ENCODE peak calls at places on chromosomes 16 and 17, in ten cellular contexts. One of them, this sample, is unnamed.

GRCh38 chr17:27523712-27524111 is 67.5 kb downstream of the KSR1 start:
- DNase-seq in ELF-1: no peak
- DNase-seq in HEK293T: no peak
- DNase-seq in HFFc6: no peak
- DNase-seq in activated CD4-positive, alpha-beta T cell treated with anti-CD3 and anti-CD28 coated beads, Interleukin-2, amount 50 U/mL, for 48 hours: no peak
- DNase-seq in cardiac muscle cell: no peak
- DNase-seq in HCT116: peak
- DNase-seq in OCI-LY7: no peak
- DNase-seq in NCI-H1930: no peak
- DNase-seq in MV-4-11: no peak
- DNase-seq in this sample: no peak

GRCh38 chr17:81794509-81794908 is 9.4 kb upstream of the GCGR start:
- DNase-seq in ELF-1: peak
- DNase-seq in HEK293T: no peak
- DNase-seq in HFFc6: no peak
- DNase-seq in activated CD4-positive, alpha-beta T cell treated with anti-CD3 and anti-CD28 coated beads, Interleukin-2, amount 50 U/mL, for 48 hours: no peak
- DNase-seq in cardiac muscle cell: peak
- DNase-seq in HCT116: no peak
- DNase-seq in OCI-LY7: no peak
- DNase-seq in NCI-H1930: no peak
- DNase-seq in MV-4-11: peak
- DNase-seq in this sample: peak

GRCh38 chr16:74296465-74297295 is at the start of gene PSMD7:
- DNase-seq in ELF-1: peak
- DNase-seq in HEK293T: peak
- DNase-seq in HFFc6: peak
- DNase-seq in activated CD4-positive, alpha-beta T cell treated with anti-CD3 and anti-CD28 coated beads, Interleukin-2, amount 50 U/mL, for 48 hours: peak
- DNase-seq in cardiac muscle cell: peak
- DNase-seq in HCT116: peak
- DNase-seq in OCI-LY7: peak
- DNase-seq in NCI-H1930: peak
- DNase-seq in MV-4-11: peak
- DNase-seq in this sample: peak

GRCh38 chr17:13626703-13627102 is 25.0 kb upstream of the HS3ST3A1 start:
- DNase-seq in ELF-1: no peak
- DNase-seq in HEK293T: no peak
- DNase-seq in HFFc6: peak
- DNase-seq in activated CD4-positive, alpha-beta T cell treated with anti-CD3 and anti-CD28 coated beads, Interleukin-2, amount 50 U/mL, for 48 hours: no peak
- DNase-seq in cardiac muscle cell: peak
- DNase-seq in HCT116: peak
- DNase-seq in OCI-LY7: no peak
- DNase-seq in NCI-H1930: no peak
- DNase-seq in MV-4-11: no peak
- DNase-seq in this sample: peak

GRCh38 chr17:77465358-77466041 is 324.7 kb downstream of the SEC14L1 start:
- DNase-seq in ELF-1: peak
- DNase-seq in HEK293T: no peak
- DNase-seq in HFFc6: peak
- DNase-seq in activated CD4-positive, alpha-beta T cell treated with anti-CD3 and anti-CD28 coated beads, Interleukin-2, amount 50 U/mL, for 48 hours: peak
- DNase-seq in cardiac muscle cell: peak
- DNase-seq in HCT116: no peak
- DNase-seq in OCI-LY7: peak
- DNase-seq in NCI-H1930: no peak
- DNase-seq in MV-4-11: peak
- DNase-seq in this sample: peak

GRCh38 chr16:71867934-71868333 is 16.0 kb downstream of the ZNF821 start:
- DNase-seq in ELF-1: peak
- DNase-seq in HEK293T: no peak
- DNase-seq in HFFc6: no peak
- DNase-seq in activated CD4-positive, alpha-beta T cell treated with anti-CD3 and anti-CD28 coated beads, Interleukin-2, amount 50 U/mL, for 48 hours: no peak
- DNase-seq in cardiac muscle cell: no peak
- DNase-seq in HCT116: no peak
- DNase-seq in OCI-LY7: no peak
- DNase-seq in NCI-H1930: no peak
- DNase-seq in MV-4-11: no peak
- DNase-seq in this sample: no peak

GRCh38 chr17:82602986-82603385 is 45.3 kb downstream of the WDR45B start:
- DNase-seq in ELF-1: no peak
- DNase-seq in HEK293T: no peak
- DNase-seq in HFFc6: no peak
- DNase-seq in activated CD4-positive, alpha-beta T cell treated with anti-CD3 and anti-CD28 coated beads, Interleukin-2, amount 50 U/mL, for 48 hours: no peak
- DNase-seq in cardiac muscle cell: no peak
- DNase-seq in HCT116: no peak
- DNase-seq in OCI-LY7: no peak
- DNase-seq in NCI-H1930: no peak
- DNase-seq in MV-4-11: no peak
- DNase-seq in this sample: no peak

GRCh38 chr17:59763861-59764260 is 56.4 kb downstream of the VMP1 start:
- DNase-seq in ELF-1: no peak
- DNase-seq in HEK293T: no peak
- DNase-seq in HFFc6: peak
- DNase-seq in activated CD4-positive, alpha-beta T cell treated with anti-CD3 and anti-CD28 coated beads, Interleukin-2, amount 50 U/mL, for 48 hours: no peak
- DNase-seq in cardiac muscle cell: peak
- DNase-seq in HCT116: no peak
- DNase-seq in OCI-LY7: no peak
- DNase-seq in NCI-H1930: no peak
- DNase-seq in MV-4-11: no peak
- DNase-seq in this sample: peak

GRCh38 chr17:83085103-83085502 is 5.7 kb downstream of the METRNL start:
- DNase-seq in ELF-1: peak
- DNase-seq in HEK293T: no peak
- DNase-seq in HFFc6: no peak
- DNase-seq in activated CD4-positive, alpha-beta T cell treated with anti-CD3 and anti-CD28 coated beads, Interleukin-2, amount 50 U/mL, for 48 hours: no peak
- DNase-seq in cardiac muscle cell: no peak
- DNase-seq in HCT116: no peak
- DNase-seq in OCI-LY7: no peak
- DNase-seq in NCI-H1930: no peak
- DNase-seq in MV-4-11: no peak
- DNase-seq in this sample: no peak

GRCh38 chr17:18191071-18191667 is 7.5 kb downstream of the ALKBH5 start:
- DNase-seq in ELF-1: no peak
- DNase-seq in HEK293T: no peak
- DNase-seq in HFFc6: no peak
- DNase-seq in activated CD4-positive, alpha-beta T cell treated with anti-CD3 and anti-CD28 coated beads, Interleukin-2, amount 50 U/mL, for 48 hours: no peak
- DNase-seq in cardiac muscle cell: peak
- DNase-seq in HCT116: no peak
- DNase-seq in OCI-LY7: no peak
- DNase-seq in NCI-H1930: no peak
- DNase-seq in MV-4-11: no peak
- DNase-seq in this sample: no peak

GRCh38 chr17:69390735-69391501 is 23.6 kb upstream of the MAP2K6 start:
- DNase-seq in ELF-1: no peak
- DNase-seq in HEK293T: no peak
- DNase-seq in HFFc6: no peak
- DNase-seq in activated CD4-positive, alpha-beta T cell treated with anti-CD3 and anti-CD28 coated beads, Interleukin-2, amount 50 U/mL, for 48 hours: no peak
- DNase-seq in cardiac muscle cell: no peak
- DNase-seq in HCT116: no peak
- DNase-seq in OCI-LY7: no peak
- DNase-seq in NCI-H1930: no peak
- DNase-seq in MV-4-11: no peak
- DNase-seq in this sample: no peak

GRCh38 chr17:82339634-82340580 is 6.3 kb upstream of the SECTM1 start:
- DNase-seq in ELF-1: no peak
- DNase-seq in HEK293T: no peak
- DNase-seq in HFFc6: no peak
- DNase-seq in activated CD4-positive, alpha-beta T cell treated with anti-CD3 and anti-CD28 coated beads, Interleukin-2, amount 50 U/mL, for 48 hours: no peak
- DNase-seq in cardiac muscle cell: no peak
- DNase-seq in HCT116: no peak
- DNase-seq in OCI-LY7: no peak
- DNase-seq in NCI-H1930: no peak
- DNase-seq in MV-4-11: no peak
- DNase-seq in this sample: no peak

GRCh38 chr16:1309888-1310831 is 724 bp downstream of the UBE2I start:
- DNase-seq in ELF-1: no peak
- DNase-seq in HEK293T: no peak
- DNase-seq in HFFc6: peak
- DNase-seq in activated CD4-positive, alpha-beta T cell treated with anti-CD3 and anti-CD28 coated beads, Interleukin-2, amount 50 U/mL, for 48 hours: peak
- DNase-seq in cardiac muscle cell: peak
- DNase-seq in HCT116: no peak
- DNase-seq in OCI-LY7: peak
- DNase-seq in NCI-H1930: no peak
- DNase-seq in MV-4-11: peak
- DNase-seq in this sample: peak

GRCh38 chr16:27960619-27961295 is 102.8 kb downstream of the GSG1L start:
- DNase-seq in ELF-1: no peak
- DNase-seq in HEK293T: no peak
- DNase-seq in HFFc6: no peak
- DNase-seq in activated CD4-positive, alpha-beta T cell treated with anti-CD3 and anti-CD28 coated beads, Interleukin-2, amount 50 U/mL, for 48 hours: no peak
- DNase-seq in cardiac muscle cell: no peak
- DNase-seq in HCT116: no peak
- DNase-seq in OCI-LY7: no peak
- DNase-seq in NCI-H1930: no peak
- DNase-seq in MV-4-11: no peak
- DNase-seq in this sample: no peak

GRCh38 chr16:77611386-77611785 is 110.9 kb upstream of the NUDT7 start:
- DNase-seq in ELF-1: no peak
- DNase-seq in HEK293T: no peak
- DNase-seq in HFFc6: no peak
- DNase-seq in activated CD4-positive, alpha-beta T cell treated with anti-CD3 and anti-CD28 coated beads, Interleukin-2, amount 50 U/mL, for 48 hours: no peak
- DNase-seq in cardiac muscle cell: peak
- DNase-seq in HCT116: no peak
- DNase-seq in OCI-LY7: no peak
- DNase-seq in NCI-H1930: no peak
- DNase-seq in MV-4-11: no peak
- DNase-seq in this sample: no peak

GRCh38 chr17:59863607-59864006 is 29.1 kb downstream of the TUBD1 start:
- DNase-seq in ELF-1: no peak
- DNase-seq in HEK293T: no peak
- DNase-seq in HFFc6: no peak
- DNase-seq in activated CD4-positive, alpha-beta T cell treated with anti-CD3 and anti-CD28 coated beads, Interleukin-2, amount 50 U/mL, for 48 hours: no peak
- DNase-seq in cardiac muscle cell: no peak
- DNase-seq in HCT116: no peak
- DNase-seq in OCI-LY7: no peak
- DNase-seq in NCI-H1930: no peak
- DNase-seq in MV-4-11: no peak
- DNase-seq in this sample: no peak

GRCh38 chr16:83356266-83356665 is 451.5 kb upstream of the HSBP1 start:
- DNase-seq in ELF-1: peak
- DNase-seq in HEK293T: peak
- DNase-seq in HFFc6: peak
- DNase-seq in activated CD4-positive, alpha-beta T cell treated with anti-CD3 and anti-CD28 coated beads, Interleukin-2, amount 50 U/mL, for 48 hours: no peak
- DNase-seq in cardiac muscle cell: peak
- DNase-seq in HCT116: peak
- DNase-seq in OCI-LY7: peak
- DNase-seq in NCI-H1930: peak
- DNase-seq in MV-4-11: peak
- DNase-seq in this sample: peak

GRCh38 chr16:52203096-52203495 is 343.8 kb downstream of the TOX3 start:
- DNase-seq in ELF-1: no peak
- DNase-seq in HEK293T: no peak
- DNase-seq in HFFc6: no peak
- DNase-seq in activated CD4-positive, alpha-beta T cell treated with anti-CD3 and anti-CD28 coated beads, Interleukin-2, amount 50 U/mL, for 48 hours: no peak
- DNase-seq in cardiac muscle cell: no peak
- DNase-seq in HCT116: no peak
- DNase-seq in OCI-LY7: no peak
- DNase-seq in NCI-H1930: no peak
- DNase-seq in MV-4-11: no peak
- DNase-seq in this sample: no peak

GRCh38 chr17:60631119-60631518 is 31.1 kb downstream of the PPM1D start:
- DNase-seq in ELF-1: no peak
- DNase-seq in HEK293T: no peak
- DNase-seq in HFFc6: no peak
- DNase-seq in activated CD4-positive, alpha-beta T cell treated with anti-CD3 and anti-CD28 coated beads, Interleukin-2, amount 50 U/mL, for 48 hours: no peak
- DNase-seq in cardiac muscle cell: no peak
- DNase-seq in HCT116: no peak
- DNase-seq in OCI-LY7: no peak
- DNase-seq in NCI-H1930: no peak
- DNase-seq in MV-4-11: peak
- DNase-seq in this sample: no peak

GRCh38 chr16:88060524-88061219 is 109.4 kb downstream of the BANP start:
- DNase-seq in ELF-1: no peak
- DNase-seq in HEK293T: no peak
- DNase-seq in HFFc6: no peak
- DNase-seq in activated CD4-positive, alpha-beta T cell treated with anti-CD3 and anti-CD28 coated beads, Interleukin-2, amount 50 U/mL, for 48 hours: no peak
- DNase-seq in cardiac muscle cell: no peak
- DNase-seq in HCT116: no peak
- DNase-seq in OCI-LY7: no peak
- DNase-seq in NCI-H1930: no peak
- DNase-seq in MV-4-11: no peak
- DNase-seq in this sample: no peak

GRCh38 chr16:81707411-81708321 is 71.4 kb upstream of the PLCG2 start:
- DNase-seq in ELF-1: no peak
- DNase-seq in HEK293T: no peak
- DNase-seq in HFFc6: no peak
- DNase-seq in activated CD4-positive, alpha-beta T cell treated with anti-CD3 and anti-CD28 coated beads, Interleukin-2, amount 50 U/mL, for 48 hours: no peak
- DNase-seq in cardiac muscle cell: no peak
- DNase-seq in HCT116: no peak
- DNase-seq in OCI-LY7: no peak
- DNase-seq in NCI-H1930: no peak
- DNase-seq in MV-4-11: no peak
- DNase-seq in this sample: peak

GRCh38 chr17:13410874-13411273 is 190.9 kb downstream of the HS3ST3A1 start:
- DNase-seq in ELF-1: no peak
- DNase-seq in HEK293T: no peak
- DNase-seq in HFFc6: no peak
- DNase-seq in activated CD4-positive, alpha-beta T cell treated with anti-CD3 and anti-CD28 coated beads, Interleukin-2, amount 50 U/mL, for 48 hours: no peak
- DNase-seq in cardiac muscle cell: peak
- DNase-seq in HCT116: no peak
- DNase-seq in OCI-LY7: no peak
- DNase-seq in NCI-H1930: no peak
- DNase-seq in MV-4-11: no peak
- DNase-seq in this sample: no peak

GRCh38 chr16:59783191-59783590 is 1049.1 kb upstream of the GOT2 start:
- DNase-seq in ELF-1: no peak
- DNase-seq in HEK293T: no peak
- DNase-seq in HFFc6: peak
- DNase-seq in activated CD4-positive, alpha-beta T cell treated with anti-CD3 and anti-CD28 coated beads, Interleukin-2, amount 50 U/mL, for 48 hours: no peak
- DNase-seq in cardiac muscle cell: no peak
- DNase-seq in HCT116: no peak
- DNase-seq in OCI-LY7: no peak
- DNase-seq in NCI-H1930: no peak
- DNase-seq in MV-4-11: no peak
- DNase-seq in this sample: peak

GRCh38 chr17:50926523-50926922 is 60.4 kb upstream of the TOB1 start:
- DNase-seq in ELF-1: no peak
- DNase-seq in HEK293T: no peak
- DNase-seq in HFFc6: no peak
- DNase-seq in activated CD4-positive, alpha-beta T cell treated with anti-CD3 and anti-CD28 coated beads, Interleukin-2, amount 50 U/mL, for 48 hours: no peak
- DNase-seq in cardiac muscle cell: no peak
- DNase-seq in HCT116: no peak
- DNase-seq in OCI-LY7: no peak
- DNase-seq in NCI-H1930: no peak
- DNase-seq in MV-4-11: no peak
- DNase-seq in this sample: no peak

GRCh38 chr17:68514809-68515208 is 2.6 kb downstream of the PRKAR1A start:
- DNase-seq in ELF-1: no peak
- DNase-seq in HEK293T: no peak
- DNase-seq in HFFc6: no peak
- DNase-seq in activated CD4-positive, alpha-beta T cell treated with anti-CD3 and anti-CD28 coated beads, Interleukin-2, amount 50 U/mL, for 48 hours: no peak
- DNase-seq in cardiac muscle cell: peak
- DNase-seq in HCT116: no peak
- DNase-seq in OCI-LY7: no peak
- DNase-seq in NCI-H1930: peak
- DNase-seq in MV-4-11: no peak
- DNase-seq in this sample: peak

GRCh38 chr16:66706506-66706880 is 9.9 kb upstream of the CMTM4 start:
- DNase-seq in ELF-1: peak
- DNase-seq in HEK293T: no peak
- DNase-seq in HFFc6: no peak
- DNase-seq in activated CD4-positive, alpha-beta T cell treated with anti-CD3 and anti-CD28 coated beads, Interleukin-2, amount 50 U/mL, for 48 hours: no peak
- DNase-seq in cardiac muscle cell: no peak
- DNase-seq in HCT116: no peak
- DNase-seq in OCI-LY7: no peak
- DNase-seq in NCI-H1930: no peak
- DNase-seq in MV-4-11: no peak
- DNase-seq in this sample: no peak

This sample was measured in ELR.